ENCODE peak calls at places on chromosomes 6 and 20, in seven cellular contexts. One of them, this sample, is unnamed.

GRCh38 chr6:10297825-10298224 is 117.0 kb downstream of the TFAP2A start:
- DNase-seq in hepatocyte: no peak
- DNase-seq in CD8-positive, alpha-beta memory T cell: no peak
- DNase-seq in gastrocnemius medialis: no peak
- DNase-seq in sigmoid colon: no peak
- DNase-seq in body of pancreas: no peak
- DNase-seq in A549: no peak
- DNase-seq in this sample: no peak

GRCh38 chr20:62739067-62739466 is 30.4 kb downstream of the NTSR1 start:
- DNase-seq in hepatocyte: no peak
- DNase-seq in CD8-positive, alpha-beta memory T cell: no peak
- DNase-seq in gastrocnemius medialis: no peak
- DNase-seq in sigmoid colon: peak; percentile 64
- DNase-seq in body of pancreas: peak; percentile 5
- DNase-seq in A549: no peak
- DNase-seq in this sample: no peak

GRCh38 chr6:127162808-127163207 is 44.3 kb downstream of the RSPO3 start:
- DNase-seq in hepatocyte: no peak
- DNase-seq in CD8-positive, alpha-beta memory T cell: no peak
- DNase-seq in gastrocnemius medialis: no peak
- DNase-seq in sigmoid colon: no peak
- DNase-seq in body of pancreas: no peak
- DNase-seq in A549: no peak
- DNase-seq in this sample: no peak

GRCh38 chr6:37860226-37860839 is 40.8 kb downstream of the ZFAND3 start:
- DNase-seq in hepatocyte: peak; percentile 35
- DNase-seq in CD8-positive, alpha-beta memory T cell: no peak
- DNase-seq in gastrocnemius medialis: no peak
- DNase-seq in sigmoid colon: no peak
- DNase-seq in body of pancreas: no peak
- DNase-seq in A549: peak; percentile 12
- DNase-seq in this sample: no peak

GRCh38 chr6:36853325-36853724 is 14.1 kb upstream of the CPNE5 start:
- DNase-seq in hepatocyte: peak; percentile 51
- DNase-seq in CD8-positive, alpha-beta memory T cell: no peak
- DNase-seq in gastrocnemius medialis: peak; percentile 64
- DNase-seq in sigmoid colon: peak; percentile 83
- DNase-seq in body of pancreas: no peak
- DNase-seq in A549: no peak
- DNase-seq in this sample: peak; percentile 63

GRCh38 chr6:21190701-21191588 is 402.6 kb upstream of the SOX4 start:
- DNase-seq in hepatocyte: no peak
- DNase-seq in CD8-positive, alpha-beta memory T cell: no peak
- DNase-seq in gastrocnemius medialis: no peak
- DNase-seq in sigmoid colon: no peak
- DNase-seq in body of pancreas: no peak
- DNase-seq in A549: no peak
- DNase-seq in this sample: no peak

GRCh38 chr6:142714956-142715355 is 230.0 kb downstream of the HIVEP2 start:
- DNase-seq in hepatocyte: no peak
- DNase-seq in CD8-positive, alpha-beta memory T cell: no peak
- DNase-seq in gastrocnemius medialis: no peak
- DNase-seq in sigmoid colon: no peak
- DNase-seq in body of pancreas: no peak
- DNase-seq in A549: no peak
- DNase-seq in this sample: no peak

GRCh38 chr20:51360451-51361230 is 181.9 kb downstream of the NFATC2 start:
- DNase-seq in hepatocyte: peak; percentile 29
- DNase-seq in CD8-positive, alpha-beta memory T cell: peak; percentile 19
- DNase-seq in gastrocnemius medialis: no peak
- DNase-seq in sigmoid colon: peak; percentile 37
- DNase-seq in body of pancreas: no peak
- DNase-seq in A549: peak; percentile 59
- DNase-seq in this sample: no peak

GRCh38 chr6:38760097-38760496 is 45.0 kb downstream of the DNAH8 start:
- DNase-seq in hepatocyte: no peak
- DNase-seq in CD8-positive, alpha-beta memory T cell: no peak
- DNase-seq in gastrocnemius medialis: no peak
- DNase-seq in sigmoid colon: no peak
- DNase-seq in body of pancreas: no peak
- DNase-seq in A549: no peak
- DNase-seq in this sample: no peak

GRCh38 chr6:3088853-3089445 is 20.7 kb downstream of the RIPK1 start:
- DNase-seq in hepatocyte: peak; percentile 18
- DNase-seq in CD8-positive, alpha-beta memory T cell: no peak
- DNase-seq in gastrocnemius medialis: no peak
- DNase-seq in sigmoid colon: no peak
- DNase-seq in body of pancreas: no peak
- DNase-seq in A549: no peak
- DNase-seq in this sample: no peak

GRCh38 chr6:146981981-146982380 is 222.2 kb upstream of the STXBP5 start:
- DNase-seq in hepatocyte: no peak
- DNase-seq in CD8-positive, alpha-beta memory T cell: no peak
- DNase-seq in gastrocnemius medialis: no peak
- DNase-seq in sigmoid colon: no peak
- DNase-seq in body of pancreas: no peak
- DNase-seq in A549: no peak
- DNase-seq in this sample: no peak

GRCh38 chr6:139109558-139109957 is 25.3 kb upstream of the HECA start:
- DNase-seq in hepatocyte: peak; percentile 41
- DNase-seq in CD8-positive, alpha-beta memory T cell: peak; percentile 48
- DNase-seq in gastrocnemius medialis: no peak
- DNase-seq in sigmoid colon: no peak
- DNase-seq in body of pancreas: no peak
- DNase-seq in A549: no peak
- DNase-seq in this sample: no peak

GRCh38 chr6:3769610-3770009 is 18.1 kb upstream of the PXDC1 start:
- DNase-seq in hepatocyte: no peak
- DNase-seq in CD8-positive, alpha-beta memory T cell: no peak
- DNase-seq in gastrocnemius medialis: no peak
- DNase-seq in sigmoid colon: no peak
- DNase-seq in body of pancreas: no peak
- DNase-seq in A549: no peak
- DNase-seq in this sample: no peak

GRCh38 chr20:46771195-46771588 is 61.7 kb downstream of the SLC2A10 start:
- DNase-seq in hepatocyte: no peak
- DNase-seq in CD8-positive, alpha-beta memory T cell: no peak
- DNase-seq in gastrocnemius medialis: no peak
- DNase-seq in sigmoid colon: no peak
- DNase-seq in body of pancreas: no peak
- DNase-seq in A549: no peak
- DNase-seq in this sample: no peak

GRCh38 chr20:46773680-46774079 is 64.2 kb downstream of the SLC2A10 start:
- DNase-seq in hepatocyte: no peak
- DNase-seq in CD8-positive, alpha-beta memory T cell: no peak
- DNase-seq in gastrocnemius medialis: no peak
- DNase-seq in sigmoid colon: no peak
- DNase-seq in body of pancreas: no peak
- DNase-seq in A549: no peak
- DNase-seq in this sample: no peak

GRCh38 chr20:46767127-46767761 is 57.8 kb downstream of the SLC2A10 start:
- DNase-seq in hepatocyte: peak; percentile 70
- DNase-seq in CD8-positive, alpha-beta memory T cell: no peak
- DNase-seq in gastrocnemius medialis: no peak
- DNase-seq in sigmoid colon: no peak
- DNase-seq in body of pancreas: no peak
- DNase-seq in A549: peak; percentile 65
- DNase-seq in this sample: no peak

GRCh38 chr20:46772901-46773300 is 63.5 kb downstream of the SLC2A10 start:
- DNase-seq in hepatocyte: peak; percentile 18
- DNase-seq in CD8-positive, alpha-beta memory T cell: no peak
- DNase-seq in gastrocnemius medialis: no peak
- DNase-seq in sigmoid colon: no peak
- DNase-seq in body of pancreas: no peak
- DNase-seq in A549: no peak
- DNase-seq in this sample: no peak

DNA sequence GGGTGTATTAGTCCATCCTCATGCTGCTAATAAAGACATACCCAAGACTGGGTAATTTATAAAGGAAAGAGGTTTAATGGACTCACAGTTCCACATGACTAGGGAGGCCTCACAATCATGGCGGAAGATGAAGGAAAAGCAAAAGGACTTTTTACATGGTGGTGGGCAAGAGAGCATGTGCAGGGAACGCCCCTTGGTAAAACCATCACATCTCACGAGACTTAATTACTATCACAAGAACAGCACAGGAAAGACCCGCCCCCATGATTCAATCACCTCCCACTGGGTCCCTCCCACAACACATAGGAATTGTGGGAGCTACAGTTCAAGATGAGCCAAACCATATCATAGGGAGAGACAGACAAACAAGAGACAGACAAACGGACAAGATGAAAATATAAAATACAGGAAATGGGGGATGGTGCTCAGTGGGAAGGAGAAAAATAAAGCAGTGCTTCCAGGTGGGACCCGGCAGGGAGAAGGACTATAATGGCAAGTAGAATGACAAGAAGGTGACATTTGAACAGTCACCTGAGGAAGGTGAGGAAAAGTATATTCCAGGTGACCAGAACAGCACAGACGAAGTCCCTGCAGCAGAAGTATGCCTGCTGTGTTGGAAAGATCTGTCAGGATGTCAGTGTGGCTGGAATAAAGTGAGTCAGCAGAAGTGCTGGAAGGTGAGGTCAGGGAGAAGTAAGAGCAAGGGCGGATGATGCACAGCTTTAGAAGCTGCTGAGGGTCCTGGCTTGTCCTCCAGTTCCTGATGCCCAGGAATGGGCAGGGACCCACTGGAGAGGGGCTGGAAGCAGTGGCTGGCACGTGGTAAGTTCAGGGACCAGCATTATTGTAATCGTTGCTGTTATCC is 61.1 kb downstream of the SLC2A10 start:
- DNase-seq in hepatocyte: no peak
- DNase-seq in CD8-positive, alpha-beta memory T cell: no peak
- DNase-seq in gastrocnemius medialis: no peak
- DNase-seq in sigmoid colon: no peak
- DNase-seq in body of pancreas: no peak
- DNase-seq in A549: no peak
- DNase-seq in this sample: no peak
- H3K4me1 ChIP-seq in hepatocyte: no peaks in the 10 kb centered on the region
- H3K4me1 ChIP-seq in CD8-positive, alpha-beta memory T cell: no peaks in the 10 kb centered on the region
- H3K4me1 ChIP-seq in gastrocnemius medialis: no peaks in the 10 kb centered on the region
- H3K4me1 ChIP-seq in sigmoid colon: no peaks in the 10 kb centered on the region
- H3K4me1 ChIP-seq in body of pancreas: no peaks in the 10 kb centered on the region
- H3K4me1 ChIP-seq in A549: peaks cover 9% of the 10 kb centered on the region
- H3K4me1 ChIP-seq in this sample: no peaks in the 10 kb centered on the region

DNA sequence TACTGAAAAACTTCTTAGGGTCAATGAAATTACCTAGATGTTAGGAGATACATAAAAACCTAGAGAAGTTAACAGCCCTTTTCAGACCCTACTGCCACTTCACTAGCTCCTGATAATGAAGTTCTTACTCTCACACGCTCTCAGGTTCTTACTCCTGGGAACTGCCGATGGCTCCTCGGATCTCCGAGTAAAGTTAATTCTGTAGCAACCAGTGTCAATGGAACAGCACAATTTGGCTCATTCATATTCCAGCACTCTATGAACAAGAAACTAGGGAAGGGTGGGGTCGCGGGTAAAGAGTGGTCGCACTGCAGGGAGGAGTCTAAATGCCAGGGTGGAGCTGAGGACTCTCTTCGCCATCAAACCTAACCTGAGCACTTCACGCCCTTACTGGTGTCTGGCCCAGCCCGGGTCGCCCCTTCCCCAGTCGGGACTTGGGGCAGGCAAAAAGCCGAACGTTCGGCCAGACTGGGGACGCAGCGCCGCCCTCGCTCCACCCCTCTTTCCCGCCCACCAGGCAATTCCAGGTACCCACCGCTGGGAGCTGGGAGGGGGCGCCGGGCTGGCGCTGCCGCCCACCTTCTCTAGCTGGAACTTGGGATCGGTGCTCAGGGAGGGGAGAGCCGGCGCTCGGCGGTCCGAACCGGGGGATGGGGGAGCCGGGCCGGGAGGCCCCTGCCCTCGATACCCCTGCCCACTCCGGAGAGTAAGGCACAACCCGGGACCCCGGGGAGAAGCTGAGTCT is 744 bp downstream of the RAB23 start:
- DNase-seq in hepatocyte: peak; percentile 80
- DNase-seq in CD8-positive, alpha-beta memory T cell: peak; percentile 63
- DNase-seq in gastrocnemius medialis: no peak
- DNase-seq in sigmoid colon: peak; percentile 86
- DNase-seq in body of pancreas: peak; percentile 53
- DNase-seq in A549: peak; percentile 28
- DNase-seq in this sample: peak; percentile 53
- H3K4me1 ChIP-seq in hepatocyte: peaks cover 5% of the 10 kb centered on the region
- H3K4me1 ChIP-seq in CD8-positive, alpha-beta memory T cell: no peaks in the 10 kb centered on the region
- H3K4me1 ChIP-seq in gastrocnemius medialis: peaks cover 9% of the 10 kb centered on the region
- H3K4me1 ChIP-seq in sigmoid colon: peaks cover 75% of the 10 kb centered on the region
- H3K4me1 ChIP-seq in body of pancreas: no peaks in the 10 kb centered on the region
- H3K4me1 ChIP-seq in A549: no peaks in the 10 kb centered on the region
- H3K4me1 ChIP-seq in this sample: peaks cover 15% of the 10 kb centered on the region

DNA sequence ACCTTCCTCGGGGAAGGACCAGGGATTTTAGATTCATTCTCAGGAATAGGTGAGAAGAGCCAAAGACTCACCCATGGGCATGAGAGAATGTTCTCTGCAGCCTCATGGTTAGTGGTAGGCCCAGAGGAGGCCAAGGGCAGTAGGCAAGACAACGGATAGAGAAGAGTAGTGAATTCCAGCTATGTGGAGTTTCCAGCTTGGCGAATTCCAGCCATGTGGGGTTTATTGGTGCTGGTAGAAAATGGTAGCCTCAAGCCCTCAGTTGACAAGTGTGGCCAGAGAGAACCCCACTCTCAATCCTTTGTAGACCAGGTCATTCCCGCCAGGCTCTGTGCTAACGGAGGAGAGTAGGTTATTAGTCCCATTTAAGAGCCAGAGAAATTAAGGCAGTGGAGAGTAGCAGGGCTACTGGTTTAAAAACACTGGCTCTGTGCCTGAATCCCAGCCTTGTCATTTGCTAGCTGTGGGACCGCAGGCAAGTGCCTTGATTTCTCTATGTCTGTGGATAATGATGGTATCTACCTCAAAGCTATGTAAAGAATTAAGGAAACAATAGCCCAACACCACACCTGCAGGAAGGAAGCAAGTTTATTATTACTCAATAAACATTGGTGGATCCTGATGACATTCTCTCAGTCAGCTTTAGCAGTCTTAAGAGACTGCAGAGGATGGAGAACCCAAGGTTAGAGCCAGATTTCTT is 2.0 kb upstream of the SLC9A8 start:
- DNase-seq in hepatocyte: no peak
- DNase-seq in CD8-positive, alpha-beta memory T cell: no peak
- DNase-seq in gastrocnemius medialis: no peak
- DNase-seq in sigmoid colon: no peak
- DNase-seq in body of pancreas: no peak
- DNase-seq in A549: no peak
- DNase-seq in this sample: no peak
- H3K4me1 ChIP-seq in hepatocyte: peaks cover 11% of the 10 kb centered on the region
- H3K4me1 ChIP-seq in CD8-positive, alpha-beta memory T cell: peaks cover 20% of the 10 kb centered on the region
- H3K4me1 ChIP-seq in gastrocnemius medialis: peaks cover 24% of the 10 kb centered on the region
- H3K4me1 ChIP-seq in sigmoid colon: peaks cover 18% of the 10 kb centered on the region
- H3K4me1 ChIP-seq in body of pancreas: peaks cover 19% of the 10 kb centered on the region
- H3K4me1 ChIP-seq in A549: peaks cover 24% of the 10 kb centered on the region
- H3K4me1 ChIP-seq in this sample: peaks cover 29% of the 10 kb centered on the region

DNA sequence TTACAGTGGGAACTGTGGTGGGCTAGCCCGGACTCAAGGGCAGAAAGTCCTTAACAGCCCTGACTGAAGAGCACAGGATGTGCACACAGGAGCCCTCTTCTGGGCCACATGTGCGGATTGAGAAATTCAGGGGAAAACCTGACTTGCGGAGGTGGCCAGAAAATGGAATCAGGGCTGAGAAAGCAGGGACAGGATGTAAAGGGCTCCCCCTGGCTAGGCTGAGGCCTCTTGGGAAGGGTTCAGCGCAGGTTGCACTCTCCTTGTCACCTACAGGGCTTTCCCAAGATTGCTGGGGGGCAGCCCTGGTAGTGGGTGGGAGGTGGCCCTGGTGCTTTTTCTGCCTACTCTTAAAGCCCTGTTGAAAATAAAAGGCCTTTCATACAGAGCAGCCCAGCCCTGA is 251.2 kb downstream of the SLC24A3 start:
- DNase-seq in hepatocyte: no peak
- DNase-seq in CD8-positive, alpha-beta memory T cell: no peak
- DNase-seq in gastrocnemius medialis: no peak
- DNase-seq in sigmoid colon: peak; percentile 21
- DNase-seq in body of pancreas: no peak
- DNase-seq in A549: no peak
- DNase-seq in this sample: no peak
- H3K4me1 ChIP-seq in hepatocyte: no peaks in the 10 kb centered on the region
- H3K4me1 ChIP-seq in CD8-positive, alpha-beta memory T cell: no peaks in the 10 kb centered on the region
- H3K4me1 ChIP-seq in gastrocnemius medialis: peaks cover 24% of the 10 kb centered on the region
- H3K4me1 ChIP-seq in sigmoid colon: peaks cover 15% of the 10 kb centered on the region
- H3K4me1 ChIP-seq in body of pancreas: no peaks in the 10 kb centered on the region
- H3K4me1 ChIP-seq in A549: no peaks in the 10 kb centered on the region
- H3K4me1 ChIP-seq in this sample: peaks cover 28% of the 10 kb centered on the region

This sample was measured in psoas muscle.